ENCODE peak calls at places on chromosomes 5 and 9, in nine cellular contexts. W, D, T, C, M, V, P, U and K are unnamed samples.

GRCh38 chr5:59287361-59287760 is 606.2 kb downstream of the PDE4D start:
- DNase-seq in V (no peak), W (peak; percentile 15), P (no peak), C (no peak), T (no peak), M (no peak), D (no peak), U (no peak), K (no peak)

GRCh38 chr5:110896901-110897300 is 158.1 kb downstream of the SLC25A46 start:
- DNase-seq in U (no peak), M (no peak), D (no peak), W (no peak), C (no peak), V (no peak), T (no peak), P (peak; percentile 51), K (no peak)

GRCh38 chr5:74212336-74212735 is 428.2 kb downstream of the ENC1 start:
- DNase-seq in M (no peak), W (no peak), C (no peak), T (peak; percentile 55), U (no peak), V (no peak), D (no peak), P (no peak), K (no peak)

GRCh38 chr5:75512383-75513074 is 838 bp downstream of the POLK start:
- DNase-seq in D (no peak), P (no peak), T (no peak), M (no peak), V (no peak), C (no peak), U (no peak), W (peak; percentile 6), K (no peak)

GRCh38 chr5:145681686-145682085 is 153.5 kb downstream of the PRELID2 start:
- DNase-seq in V (no peak), T (peak; percentile 75), P (peak; percentile 77), M (peak; percentile 52), W (peak; percentile 92), C (peak; percentile 70), U (peak; percentile 22), D (peak; percentile 80), K (peak; percentile 71)

GRCh38 chr5:78508231-78508765 is 140.3 kb downstream of the LHFPL2 start:
- DNase-seq in M (no peak), P (no peak), D (no peak), T (peak; percentile 73), W (no peak), U (no peak), C (no peak), V (no peak), K (no peak)

GRCh38 chr9:71897573-71897972 is 13.4 kb downstream of the ABHD17B start:
- DNase-seq in T (no peak), M (no peak), U (no peak), W (no peak), C (no peak), P (no peak), V (no peak), D (no peak), K (no peak)

GRCh38 chr5:32325067-32325466 is 12.3 kb upstream of the MTMR12 start:
- DNase-seq in W (no peak), C (no peak), V (no peak), M (no peak), T (no peak), U (no peak), D (peak; percentile 11), P (no peak), K (no peak)

GRCh38 chr9:35645736-35646582 is 4.8 kb downstream of the SIT1 start:
- DNase-seq in C (no peak), W (no peak), V (no peak), T (peak; percentile 92), P (peak; percentile 8), M (no peak), D (peak; percentile 92), U (no peak), K (no peak)

GRCh38 chr5:96683392-96683791 is 21.2 kb downstream of the CAST start:
- DNase-seq in M (no peak), C (no peak), T (no peak), P (no peak), U (no peak), V (no peak), D (no peak), W (no peak), K (no peak)

GRCh38 chr5:157390179-157390923 is 69.7 kb upstream of the NIPAL4 start:
- DNase-seq in V (no peak), D (peak; percentile 98), C (no peak), M (peak; percentile 84), U (peak; percentile 68), P (peak; percentile 22), T (peak; percentile 79), W (no peak), K (no peak)

GRCh38 chr9:112006361-112007020 is 109.9 kb downstream of the UGCG start:
- DNase-seq in M (no peak), T (no peak), C (no peak), D (no peak), P (no peak), V (no peak), U (no peak), W (no peak), K (no peak)

GRCh38 chr5:902129-902916 is 9.6 kb downstream of the TRIP13 start:
- DNase-seq in M (no peak), V (no peak), C (no peak), W (no peak), P (no peak), T (no peak), U (no peak), D (no peak), K (no peak)

GRCh38 chr9:137307255-137308101 is 5.4 kb upstream of the NRARP start:
- DNase-seq in P (no peak), W (no peak), M (no peak), V (peak; percentile 46), D (no peak), T (peak; percentile 51), U (no peak), C (no peak), K (no peak)

GRCh38 chr9:37897665-37898064 is 6.3 kb downstream of the SLC25A51 start:
- DNase-seq in P (no peak), U (no peak), W (no peak), M (no peak), V (no peak), C (no peak), T (no peak), D (no peak), K (no peak)

GRCh38 chr9:134661791-134662142 is 20.2 kb downstream of the COL5A1 start:
- DNase-seq in D (peak; percentile 76), P (no peak), U (no peak), W (no peak), C (no peak), V (no peak), T (no peak), M (no peak), K (peak; percentile 79)

GRCh38 chr5:92309336-92309991 is 926.3 kb upstream of the ARRDC3 start:
- DNase-seq in M (peak; percentile 28), T (no peak), P (peak; percentile 43), U (no peak), W (peak; percentile 6), V (no peak), D (peak; percentile 36), C (no peak), K (no peak)

GRCh38 chr9:109311731-109312130 is 9.1 kb downstream of the EPB41L4B start:
- DNase-seq in U (no peak), V (no peak), D (no peak), M (no peak), W (no peak), T (no peak), P (no peak), C (no peak), K (no peak)

GRCh38 chr5:59066367-59067163 is 483.7 kb downstream of the RAB3C start:
- DNase-seq in M (peak; percentile 83), C (no peak), V (no peak), T (no peak), D (no peak), W (no peak), P (no peak), U (no peak), K (no peak)

GRCh38 chr5:10607666-10608442 is 44.0 kb downstream of the ANKRD33B start:
- DNase-seq in D (no peak), C (no peak), V (peak; percentile 64), W (no peak), P (peak; percentile 61), M (no peak), U (no peak), T (no peak), K (peak; percentile 77)

GRCh38 chr9:17519761-17520160 is 59.1 kb upstream of the SH3GL2 start:
- DNase-seq in P (no peak), W (no peak), M (no peak), T (no peak), V (no peak), D (no peak), U (no peak), C (no peak), K (no peak)

GRCh38 chr5:16431482-16431881 is 34.1 kb downstream of the ZNF622 start:
- DNase-seq in W (no peak), V (no peak), D (no peak), P (no peak), T (no peak), U (no peak), M (no peak), C (no peak), K (no peak)

GRCh38 chr9:27749838-27750237 is 176.6 kb upstream of the C9orf72 start:
- DNase-seq in P (no peak), V (no peak), W (no peak), M (no peak), T (no peak), U (no peak), C (no peak), D (no peak), K (no peak)

GRCh38 chr5:179150011-179150410 is 89.8 kb downstream of the ZNF354C start:
- DNase-seq in W (no peak), M (no peak), V (no peak), C (no peak), D (no peak), T (peak; percentile 17), P (no peak), U (no peak), K (no peak)

GRCh38 chr5:96567188-96567587 is 95.0 kb upstream of the CAST start:
- DNase-seq in D (no peak), M (no peak), V (no peak), W (no peak), U (no peak), C (no peak), T (no peak), P (no peak), K (no peak)

GRCh38 chr5:154315196-154315595 is 124.7 kb downstream of the GALNT10 start:
- DNase-seq in C (no peak), T (no peak), P (no peak), W (no peak), U (no peak), D (no peak), V (no peak), M (no peak), K (no peak)

GRCh38 chr9:114953917-114954316 is 23.5 kb upstream of the TNFSF8 start:
- DNase-seq in U (no peak), W (no peak), M (peak; percentile 22), T (no peak), C (peak; percentile 29), V (no peak), P (peak; percentile 65), D (peak; percentile 74), K (peak; percentile 74)

GRCh38 chr5:5886812-5887486 is 464.5 kb downstream of the ICE1 start:
- DNase-seq in V (peak; percentile 60), C (no peak), M (no peak), U (peak; percentile 19), D (peak; percentile 17), P (no peak), W (no peak), T (no peak), K (no peak)

GRCh38 chr5:76849767-76850291 is at the start of gene S100Z:
- DNase-seq in C (no peak), T (peak; percentile 79), M (no peak), W (no peak), U (peak; percentile 45), V (no peak), D (no peak), P (no peak), K (no peak)

GRCh38 chr5:150582281-150582791 is 58.1 kb upstream of the SYNPO start:
- DNase-seq in C (no peak), T (peak; percentile 94), V (no peak), P (no peak), M (no peak), D (no peak), W (no peak), U (no peak), K (no peak)

GRCh38 chr5:15105799-15106393 is 234.3 kb upstream of the ANKH start:
- DNase-seq in D (peak; percentile 44), V (no peak), U (peak; percentile 5), T (peak; percentile 45), C (peak; percentile 53), W (peak; percentile 6), M (peak; percentile 22), P (peak; percentile 30), K (no peak)